ENCODE peak calls at places on chromosome 1, in seven cellular contexts. One of them, this sample, is unnamed.

GRCh38 chr1:178684542-178685000 is 40.5 kb upstream of the RALGPS2 start:
- DNase-seq in HepG2: peak
- DNase-seq in suprapubic skin: no peak
- DNase-seq in breast epithelium: no peak
- DNase-seq in K562: no peak
- DNase-seq in H1: no peak
- DNase-seq in endothelial cell of umbilical vein: peak
- DNase-seq in this sample: no peak

GRCh38 chr1:235259133-235259778 is 68.7 kb downstream of the ARID4B start:
- DNase-seq in HepG2: no peak
- DNase-seq in suprapubic skin: no peak
- DNase-seq in breast epithelium: no peak
- DNase-seq in K562: no peak
- DNase-seq in H1: no peak
- DNase-seq in endothelial cell of umbilical vein: no peak
- DNase-seq in this sample: no peak

GRCh38 chr1:60866884-60867648 is 215.3 kb upstream of the NFIA start:
- DNase-seq in HepG2: no peak
- DNase-seq in suprapubic skin: no peak
- DNase-seq in breast epithelium: no peak
- DNase-seq in K562: no peak
- DNase-seq in H1: no peak
- DNase-seq in endothelial cell of umbilical vein: peak
- DNase-seq in this sample: no peak

GRCh38 chr1:30571380-30571779 is 152.0 kb downstream of the MATN1 start:
- DNase-seq in HepG2: no peak
- DNase-seq in suprapubic skin: no peak
- DNase-seq in breast epithelium: no peak
- DNase-seq in K562: no peak
- DNase-seq in H1: no peak
- DNase-seq in endothelial cell of umbilical vein: no peak
- DNase-seq in this sample: no peak

GRCh38 chr1:209652873-209653401 is 712 bp upstream of the LAMB3 start:
- DNase-seq in HepG2: peak
- DNase-seq in suprapubic skin: peak
- DNase-seq in breast epithelium: peak
- DNase-seq in K562: peak
- DNase-seq in H1: no peak
- DNase-seq in endothelial cell of umbilical vein: peak
- DNase-seq in this sample: no peak

GRCh38 chr1:158506369-158506987 is 34.5 kb downstream of the OR10R2 start:
- DNase-seq in HepG2: peak
- DNase-seq in suprapubic skin: no peak
- DNase-seq in breast epithelium: no peak
- DNase-seq in K562: peak
- DNase-seq in H1: peak
- DNase-seq in endothelial cell of umbilical vein: peak
- DNase-seq in this sample: no peak

GRCh38 chr1:46037597-46037936 is 94.9 kb downstream of the PIK3R3 start:
- DNase-seq in HepG2: no peak
- DNase-seq in suprapubic skin: no peak
- DNase-seq in breast epithelium: no peak
- DNase-seq in K562: no peak
- DNase-seq in H1: no peak
- DNase-seq in endothelial cell of umbilical vein: no peak
- DNase-seq in this sample: no peak

GRCh38 chr1:221834698-221835538 is 93.0 kb upstream of the DUSP10 start:
- DNase-seq in HepG2: peak
- DNase-seq in suprapubic skin: no peak
- DNase-seq in breast epithelium: no peak
- DNase-seq in K562: no peak
- DNase-seq in H1: no peak
- DNase-seq in endothelial cell of umbilical vein: no peak
- DNase-seq in this sample: no peak

GRCh38 chr1:223189903-223190724 is 47.1 kb upstream of the TLR5 start:
- DNase-seq in HepG2: no peak
- DNase-seq in suprapubic skin: no peak
- DNase-seq in breast epithelium: no peak
- DNase-seq in K562: no peak
- DNase-seq in H1: no peak
- DNase-seq in endothelial cell of umbilical vein: no peak
- DNase-seq in this sample: no peak

GRCh38 chr1:89578151-89578550 is 53.5 kb downstream of the LRRC8B start:
- DNase-seq in HepG2: no peak
- DNase-seq in suprapubic skin: no peak
- DNase-seq in breast epithelium: no peak
- DNase-seq in K562: no peak
- DNase-seq in H1: no peak
- DNase-seq in endothelial cell of umbilical vein: no peak
- DNase-seq in this sample: no peak

GRCh38 chr1:55284856-55285255 is 69.7 kb upstream of the USP24 start:
- DNase-seq in HepG2: no peak
- DNase-seq in suprapubic skin: no peak
- DNase-seq in breast epithelium: no peak
- DNase-seq in K562: no peak
- DNase-seq in H1: no peak
- DNase-seq in endothelial cell of umbilical vein: peak
- DNase-seq in this sample: no peak

GRCh38 chr1:9892563-9893528 is 17.2 kb downstream of the CTNNBIP1 start:
- DNase-seq in HepG2: no peak
- DNase-seq in suprapubic skin: no peak
- DNase-seq in breast epithelium: peak
- DNase-seq in K562: no peak
- DNase-seq in H1: no peak
- DNase-seq in endothelial cell of umbilical vein: peak
- DNase-seq in this sample: no peak

GRCh38 chr1:9385801-9386573 is 93.3 kb downstream of the SPSB1 start:
- DNase-seq in HepG2: no peak
- DNase-seq in suprapubic skin: no peak
- DNase-seq in breast epithelium: no peak
- DNase-seq in K562: no peak
- DNase-seq in H1: no peak
- DNase-seq in endothelial cell of umbilical vein: no peak
- DNase-seq in this sample: peak

GRCh38 chr1:224565186-224565585 is 50.9 kb upstream of the CNIH3 start:
- DNase-seq in HepG2: peak
- DNase-seq in suprapubic skin: no peak
- DNase-seq in breast epithelium: peak
- DNase-seq in K562: no peak
- DNase-seq in H1: no peak
- DNase-seq in endothelial cell of umbilical vein: peak
- DNase-seq in this sample: no peak

GRCh38 chr1:78304766-78305165 is 186.0 kb upstream of the PTGFR start:
- DNase-seq in HepG2: no peak
- DNase-seq in suprapubic skin: no peak
- DNase-seq in breast epithelium: no peak
- DNase-seq in K562: no peak
- DNase-seq in H1: no peak
- DNase-seq in endothelial cell of umbilical vein: no peak
- DNase-seq in this sample: no peak

GRCh38 chr1:193406901-193407300 is 220.5 kb upstream of the B3GALT2 start:
- DNase-seq in HepG2: peak
- DNase-seq in suprapubic skin: no peak
- DNase-seq in breast epithelium: no peak
- DNase-seq in K562: peak
- DNase-seq in H1: no peak
- DNase-seq in endothelial cell of umbilical vein: peak
- DNase-seq in this sample: no peak

GRCh38 chr1:205914730-205915129 is 28.5 kb downstream of the SLC26A9 start:
- DNase-seq in HepG2: no peak
- DNase-seq in suprapubic skin: no peak
- DNase-seq in breast epithelium: no peak
- DNase-seq in K562: no peak
- DNase-seq in H1: no peak
- DNase-seq in endothelial cell of umbilical vein: no peak
- DNase-seq in this sample: no peak

GRCh38 chr1:92424376-92424775 is 62.3 kb downstream of the GFI1 start:
- DNase-seq in HepG2: no peak
- DNase-seq in suprapubic skin: no peak
- DNase-seq in breast epithelium: no peak
- DNase-seq in K562: no peak
- DNase-seq in H1: no peak
- DNase-seq in endothelial cell of umbilical vein: no peak
- DNase-seq in this sample: no peak

GRCh38 chr1:4207842-4208692 is 308.0 kb upstream of the C1orf174 start:
- DNase-seq in HepG2: no peak
- DNase-seq in suprapubic skin: no peak
- DNase-seq in breast epithelium: no peak
- DNase-seq in K562: no peak
- DNase-seq in H1: no peak
- DNase-seq in endothelial cell of umbilical vein: no peak
- DNase-seq in this sample: no peak

GRCh38 chr1:179016694-179017382 is 8.9 kb upstream of the FAM20B start:
- DNase-seq in HepG2: peak
- DNase-seq in suprapubic skin: peak
- DNase-seq in breast epithelium: peak
- DNase-seq in K562: peak
- DNase-seq in H1: no peak
- DNase-seq in endothelial cell of umbilical vein: peak
- DNase-seq in this sample: no peak

GRCh38 chr1:89633745-89634625 is 1.1 kb downstream of the LRRC8C start:
- DNase-seq in HepG2: no peak
- DNase-seq in suprapubic skin: no peak
- DNase-seq in breast epithelium: peak
- DNase-seq in K562: peak
- DNase-seq in H1: no peak
- DNase-seq in endothelial cell of umbilical vein: peak
- DNase-seq in this sample: no peak

GRCh38 chr1:7980984-7981383 is 19.5 kb downstream of the PARK7 start:
- DNase-seq in HepG2: no peak
- DNase-seq in suprapubic skin: no peak
- DNase-seq in breast epithelium: no peak
- DNase-seq in K562: no peak
- DNase-seq in H1: no peak
- DNase-seq in endothelial cell of umbilical vein: no peak
- DNase-seq in this sample: no peak

GRCh38 chr1:29482064-29482463 is 245.7 kb downstream of the PTPRU start:
- DNase-seq in HepG2: no peak
- DNase-seq in suprapubic skin: no peak
- DNase-seq in breast epithelium: no peak
- DNase-seq in K562: no peak
- DNase-seq in H1: no peak
- DNase-seq in endothelial cell of umbilical vein: no peak
- DNase-seq in this sample: no peak

GRCh38 chr1:7549693-7550161 is 221.4 kb upstream of the VAMP3 start:
- DNase-seq in HepG2: no peak
- DNase-seq in suprapubic skin: no peak
- DNase-seq in breast epithelium: no peak
- DNase-seq in K562: no peak
- DNase-seq in H1: no peak
- DNase-seq in endothelial cell of umbilical vein: no peak
- DNase-seq in this sample: no peak

GRCh38 chr1:205711105-205712048 is 31.1 kb upstream of the SLC45A3 start:
- DNase-seq in HepG2: peak
- DNase-seq in suprapubic skin: no peak
- DNase-seq in breast epithelium: peak
- DNase-seq in K562: peak
- DNase-seq in H1: no peak
- DNase-seq in endothelial cell of umbilical vein: peak
- DNase-seq in this sample: no peak

GRCh38 chr1:49318218-49318617 is 541.5 kb upstream of the BEND5 start:
- DNase-seq in HepG2: no peak
- DNase-seq in suprapubic skin: no peak
- DNase-seq in breast epithelium: no peak
- DNase-seq in K562: no peak
- DNase-seq in H1: no peak
- DNase-seq in endothelial cell of umbilical vein: no peak
- DNase-seq in this sample: no peak
- TF ChIP-seq POLR2AphosphoS5 in HepG2: no peak
- TF ChIP-seq POLR2AphosphoS5 in suprapubic skin: no peak
- TF ChIP-seq POLR2AphosphoS5 in breast epithelium: no peak
- TF ChIP-seq POLR2AphosphoS5 in K562: no peak
- TF ChIP-seq POLR2AphosphoS5 in H1: no peak
- TF ChIP-seq POLR2AphosphoS5 in endothelial cell of umbilical vein: no peak
- TF ChIP-seq POLR2AphosphoS5 in this sample: no peak

DNA sequence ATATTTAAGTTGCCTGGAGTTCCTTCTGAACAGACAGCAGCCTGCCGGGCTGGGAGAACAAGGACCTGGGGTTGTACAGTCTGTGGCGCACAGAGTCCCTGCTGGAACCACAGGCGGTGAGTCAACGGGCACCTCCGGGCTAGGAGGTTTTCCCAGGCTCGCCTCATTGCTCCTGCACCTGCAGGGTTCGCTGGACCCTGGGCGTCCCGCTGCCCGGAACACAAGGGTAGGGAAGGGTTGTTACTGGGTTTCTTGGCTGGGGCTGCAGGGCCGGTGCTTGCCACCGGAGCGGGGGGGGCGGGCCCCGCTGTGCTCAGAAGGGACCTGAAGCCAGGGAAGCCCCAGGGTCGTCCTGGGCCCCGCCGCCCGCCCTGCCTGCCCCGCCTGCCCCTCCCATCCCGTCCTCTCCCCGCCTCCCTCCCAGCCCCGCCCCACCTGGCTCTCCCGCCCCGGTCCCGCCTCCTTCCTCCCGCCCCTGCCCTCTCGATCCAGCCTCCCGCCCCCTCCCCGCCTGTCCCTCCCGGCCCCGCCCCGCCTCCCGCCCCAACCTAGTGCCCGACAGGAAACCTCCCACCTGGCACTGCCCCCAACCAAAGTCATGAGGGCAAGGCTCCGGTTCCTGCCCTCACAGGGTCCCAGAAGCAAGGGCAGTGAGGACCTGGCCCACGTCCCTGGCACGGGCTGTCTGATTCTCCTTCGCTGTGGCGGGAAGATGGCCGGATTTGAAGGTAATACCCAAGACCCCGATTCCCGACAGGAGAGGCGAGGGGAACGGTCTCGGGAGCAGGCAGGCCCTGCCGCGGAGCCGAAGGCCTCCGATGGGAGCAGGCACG is 6.8 kb downstream of the JMJD4 start:
- DNase-seq in HepG2: peak
- DNase-seq in suprapubic skin: peak
- DNase-seq in breast epithelium: peak
- DNase-seq in K562: peak
- DNase-seq in H1: peak
- DNase-seq in endothelial cell of umbilical vein: peak
- DNase-seq in this sample: peak
- TF ChIP-seq POLR2A in HepG2: no peak
- TF ChIP-seq POLR2A in suprapubic skin: no peak
- TF ChIP-seq POLR2A in breast epithelium: no peak
- TF ChIP-seq POLR2A in K562: peak
- TF ChIP-seq POLR2A in H1: no peak
- TF ChIP-seq POLR2A in endothelial cell of umbilical vein: no peak
- TF ChIP-seq POLR2A in this sample: no peak

DNA sequence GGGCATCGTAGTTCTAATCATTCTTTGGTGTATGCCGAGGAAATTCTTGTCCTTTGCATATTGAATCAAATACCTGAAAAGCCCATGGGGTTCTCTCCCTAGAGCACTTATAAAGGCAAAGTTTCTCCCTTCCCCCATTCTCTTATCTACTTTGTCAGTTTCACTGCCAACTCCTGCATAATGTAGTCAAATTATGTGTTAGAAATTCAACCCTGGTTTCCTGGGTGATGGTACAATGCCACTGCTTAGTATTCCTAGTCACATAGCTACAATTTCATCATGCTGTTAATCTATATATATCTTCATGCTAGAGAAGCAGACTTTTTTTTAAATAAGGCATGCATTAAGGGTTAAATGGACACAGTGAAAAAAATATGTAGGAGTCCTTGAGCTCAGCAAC is 119.0 kb downstream of the PDE4B start:
- DNase-seq in HepG2: no peak
- DNase-seq in suprapubic skin: no peak
- DNase-seq in breast epithelium: no peak
- DNase-seq in K562: no peak
- DNase-seq in H1: no peak
- DNase-seq in endothelial cell of umbilical vein: no peak
- DNase-seq in this sample: no peak
- TF ChIP-seq POLR2AphosphoS5 in HepG2: no peak
- TF ChIP-seq POLR2AphosphoS5 in suprapubic skin: no peak
- TF ChIP-seq POLR2AphosphoS5 in breast epithelium: no peak
- TF ChIP-seq POLR2AphosphoS5 in K562: no peak
- TF ChIP-seq POLR2AphosphoS5 in H1: no peak
- TF ChIP-seq POLR2AphosphoS5 in endothelial cell of umbilical vein: no peak
- TF ChIP-seq POLR2AphosphoS5 in this sample: no peak

GRCh38 chr1:162977944-162978568 is 91.1 kb upstream of the RGS4 start:
- DNase-seq in HepG2: no peak
- DNase-seq in suprapubic skin: no peak
- DNase-seq in breast epithelium: no peak
- DNase-seq in K562: no peak
- DNase-seq in H1: no peak
- DNase-seq in endothelial cell of umbilical vein: no peak
- DNase-seq in this sample: no peak
- TF ChIP-seq POLR2A in HepG2: no peak
- TF ChIP-seq POLR2A in suprapubic skin: no peak
- TF ChIP-seq POLR2A in breast epithelium: no peak
- TF ChIP-seq POLR2A in K562: no peak
- TF ChIP-seq POLR2A in H1: no peak
- TF ChIP-seq POLR2A in endothelial cell of umbilical vein: no peak
- TF ChIP-seq POLR2A in this sample: no peak